ENCODE peak calls at places on chromosomes 12 and 14, in seven cellular contexts. F is WERI-Rb-1; U is transverse colon; J is stomach; H is cardiac muscle cell; K is GM23248; D is CD8-positive, alpha-beta T cell. Z is an unnamed sample.
A peak's percentile ranks its signal among the peaks of the same experiment; 100 is the strongest.

GRCh38 chr12:1915082-1915968 is 3.1 kb downstream of the CACNA2D4 start:
- DNase-seq in F (no peak), U (no peak), J (peak; percentile 17), H (no peak), K (no peak), D (peak; percentile 40), Z (no peak)

GRCh38 chr14:51367600-51367931 is 127.5 kb downstream of the TMX1 start:
- DNase-seq in F (no peak), U (no peak), J (no peak), H (no peak), K (peak; percentile 62), D (no peak), Z (no peak)

GRCh38 chr12:61894168-61894567 is 366.0 kb upstream of the USP15 start:
- DNase-seq in F (no peak), U (no peak), J (no peak), H (no peak), K (no peak), D (no peak), Z (no peak)

GRCh38 chr12:22082190-22082701 is 36.2 kb downstream of the CMAS start:
- DNase-seq in F (no peak), U (no peak), J (no peak), H (no peak), K (no peak), D (no peak), Z (no peak)

GRCh38 chr14:97218713-97219355 is 421.7 kb downstream of the VRK1 start:
- DNase-seq in F (no peak), U (no peak), J (no peak), H (peak; percentile 59), K (peak; percentile 12), D (peak; percentile 38), Z (peak; percentile 26)

GRCh38 chr12:112513496-112513895 is 94.7 kb downstream of the PTPN11 start:
- DNase-seq in F (no peak), U (no peak), J (no peak), H (no peak), K (no peak), D (no peak), Z (no peak)

GRCh38 chr12:91189526-91189925 is 6.9 kb upstream of the DCN start:
- DNase-seq in F (no peak), U (no peak), J (no peak), H (no peak), K (peak; percentile 70), D (no peak), Z (no peak)

GRCh38 chr12:39127401-39127800 is 222.0 kb upstream of the CPNE8 start:
- DNase-seq in F (no peak), U (peak; percentile 15), J (no peak), H (no peak), K (peak; percentile 36), D (no peak), Z (peak; percentile 67)

GRCh38 chr12:118655588-118655987 is 279.2 kb downstream of the SUDS3 start:
- DNase-seq in F (no peak), U (no peak), J (no peak), H (no peak), K (no peak), D (no peak), Z (no peak)

GRCh38 chr14:75450381-75451276 is 22.8 kb downstream of the JDP2 start:
- DNase-seq in F (no peak), U (peak; percentile 78), J (peak; percentile 90), H (no peak), K (peak; percentile 56), D (no peak), Z (peak; percentile 49)

GRCh38 chr14:61503167-61503801 is 181.9 kb downstream of the PRKCH start:
- DNase-seq in F (no peak), U (no peak), J (no peak), H (no peak), K (no peak), D (peak; percentile 66), Z (no peak)

GRCh38 chr12:110071967-110072366 is 23.6 kb upstream of the C12orf76 start:
- DNase-seq in F (no peak), U (no peak), J (no peak), H (no peak), K (no peak), D (no peak), Z (no peak)

GRCh38 chr12:110075880-110076279 is 27.6 kb upstream of the C12orf76 start:
- DNase-seq in F (no peak), U (no peak), J (no peak), H (no peak), K (no peak), D (no peak), Z (no peak)

GRCh38 chr12:110071504-110071903 is 23.2 kb upstream of the C12orf76 start:
- DNase-seq in F (no peak), U (no peak), J (no peak), H (no peak), K (no peak), D (no peak), Z (no peak)

GRCh38 chr12:110073049-110073831 is 24.9 kb upstream of the C12orf76 start:
- DNase-seq in F (no peak), U (peak; percentile 33), J (no peak), H (no peak), K (peak; percentile 55), D (peak; percentile 28), Z (peak; percentile 78)

DNA sequence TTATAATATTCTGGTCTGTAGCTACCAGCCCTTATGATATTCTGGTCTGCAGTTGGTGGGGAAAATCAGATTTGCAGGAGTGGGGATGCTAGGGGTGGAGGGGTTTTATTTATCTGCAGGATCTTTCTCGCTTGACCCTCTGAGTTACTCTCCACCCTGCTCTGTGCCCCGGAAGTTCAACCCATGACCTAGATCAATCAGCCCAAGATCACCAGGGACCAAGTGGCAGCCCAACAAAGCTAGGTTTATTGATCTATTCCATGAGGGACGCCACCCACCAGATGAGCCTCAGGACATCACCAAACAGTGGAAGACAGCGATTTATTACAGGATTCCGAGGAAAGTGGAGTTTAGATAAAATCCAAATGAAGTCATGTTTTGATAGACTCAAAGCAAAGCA is 25.8 kb upstream of the C12orf76 start:
- DNase-seq in F (no peak), U (no peak), J (no peak), H (no peak), K (no peak), D (no peak), Z (no peak)
- H3K4me3 ChIP-seq in F (no peak overlapping the region), U (no peak overlapping the region), J (no peak overlapping the region), H (no peak overlapping the region), K (peak overlapping the region; percentile 83), D (no peak overlapping the region), Z (no peak overlapping the region)

DNA sequence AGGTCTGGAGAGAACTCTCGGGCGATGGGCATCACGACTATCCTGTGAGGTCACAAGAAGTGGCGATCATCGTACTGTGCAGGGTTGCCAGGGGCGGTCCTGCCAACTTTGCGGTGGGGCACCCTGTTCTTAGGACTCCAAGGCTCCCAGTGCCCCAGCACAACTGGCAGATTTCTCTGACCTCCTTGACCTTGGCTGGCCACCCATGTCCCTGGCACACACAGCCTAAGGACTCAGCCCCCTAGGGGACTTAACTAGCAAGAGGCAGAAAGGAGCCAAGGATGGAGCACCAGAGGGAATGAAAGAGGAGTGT is 13.6 kb downstream of the SLC48A1 start:
- DNase-seq in F (no peak), U (no peak), J (no peak), H (no peak), K (no peak), D (no peak), Z (no peak)
- H3K36me3 ChIP-seq in F (peaks cover 47% of the 10 kb centered on the region), U (no peaks in the 10 kb centered on the region), J (peaks cover 85% of the 10 kb centered on the region), H (peaks cover 50% of the 10 kb centered on the region), K (peaks cover 77% of the 10 kb centered on the region), D (peaks cover 66% of the 10 kb centered on the region), Z (peaks cover 66% of the 10 kb centered on the region)

GRCh38 chr14:106491851-106492250 is 965.5 kb downstream of the TMEM121 start:
- DNase-seq in F (peak; percentile 39), U (peak; percentile 25), J (no peak), H (no peak), K (peak; percentile 0), D (no peak), Z (peak; percentile 21)
- H3K9me3 ChIP-seq in F (no peaks in the 10 kb centered on the region), U (no peaks in the 10 kb centered on the region), J (no peaks in the 10 kb centered on the region), H (no peaks in the 10 kb centered on the region), K (no peaks in the 10 kb centered on the region), D (no peaks in the 10 kb centered on the region), Z (no peaks in the 10 kb centered on the region)

DNA sequence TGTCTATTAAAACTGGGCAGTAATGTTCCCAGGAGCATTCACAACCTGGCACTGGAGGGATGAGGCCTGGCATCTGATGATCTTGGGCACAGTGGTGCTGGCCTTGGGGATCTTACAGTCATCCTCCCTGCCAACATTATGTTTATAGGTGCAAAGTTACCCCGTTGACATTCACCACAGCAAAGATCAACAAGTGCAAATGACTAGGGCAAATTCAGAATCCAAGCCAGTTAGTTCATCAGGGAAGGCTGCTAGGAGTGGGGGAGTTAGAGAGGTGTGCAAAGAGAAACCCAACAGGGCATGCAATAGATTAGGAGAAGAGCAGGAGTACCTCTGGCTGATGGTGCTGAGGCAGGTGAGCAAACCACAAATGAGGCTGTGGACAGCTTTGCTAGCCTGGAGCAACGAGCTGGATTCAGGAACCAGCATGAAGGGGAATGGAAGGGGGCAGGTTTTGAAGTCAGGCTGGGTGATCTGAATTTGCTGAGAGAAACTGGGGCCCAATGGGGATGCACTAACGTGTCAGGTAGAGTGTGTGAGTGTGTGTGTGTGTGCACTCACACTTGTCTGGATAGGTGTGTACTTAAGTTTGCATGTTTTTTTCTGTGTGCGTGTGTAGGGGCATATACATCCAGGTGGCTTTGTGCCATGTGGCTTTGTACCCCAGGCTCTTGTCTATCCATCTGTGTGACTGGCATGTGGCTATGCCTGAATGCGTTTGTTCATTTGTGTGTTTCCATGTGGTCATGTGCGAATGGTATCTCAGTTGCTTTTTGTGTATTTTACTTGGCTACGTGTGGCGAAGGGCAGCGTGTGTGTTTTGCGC is 1.6 kb downstream of the CISTR start:
- DNase-seq in F (no peak), U (no peak), J (no peak), H (no peak), K (no peak), D (no peak), Z (no peak)
- H3K4me3 ChIP-seq in F (peak overlapping the region; percentile 38), U (no peak overlapping the region), J (peak overlapping the region; percentile 61), H (no peak overlapping the region), K (no peak overlapping the region), D (peak overlapping the region; percentile 59), Z (no peak overlapping the region)

DNA sequence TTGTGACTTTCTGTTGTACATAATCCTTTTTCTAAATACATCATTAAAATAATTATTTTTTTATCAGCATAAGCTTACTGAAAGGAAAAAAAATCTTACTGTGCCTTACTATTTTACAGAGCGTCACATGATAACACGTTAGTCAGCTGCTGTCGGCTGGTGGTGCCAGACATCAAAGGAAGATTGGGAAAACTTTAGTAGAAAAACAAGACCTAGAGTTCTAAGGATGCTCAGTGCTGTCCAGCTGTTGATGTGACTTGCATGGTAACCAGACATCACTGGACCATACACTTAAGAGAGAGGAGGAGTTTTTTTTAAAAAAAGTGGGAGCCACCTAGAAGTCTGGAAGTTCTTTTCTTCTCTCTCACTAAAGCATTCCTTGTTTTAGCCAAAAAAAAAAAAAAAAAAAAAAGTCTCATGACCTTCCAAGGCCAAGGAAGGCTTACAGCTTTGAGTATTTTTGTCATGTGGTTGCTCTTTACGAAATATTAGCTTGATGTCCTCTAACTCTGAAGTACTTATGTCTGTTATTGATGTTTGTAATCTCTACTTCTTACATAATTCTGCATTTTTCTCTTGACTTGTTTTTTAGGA is 4.5 kb downstream of the RASSF8 start:
- DNase-seq in F (no peak), U (no peak), J (no peak), H (no peak), K (peak; percentile 65), D (no peak), Z (no peak)
- H3K36me3 ChIP-seq in F (no peaks in the 10 kb centered on the region), U (no peaks in the 10 kb centered on the region), J (no peaks in the 10 kb centered on the region), H (no peaks in the 10 kb centered on the region), K (no peaks in the 10 kb centered on the region), D (no peaks in the 10 kb centered on the region), Z (no peaks in the 10 kb centered on the region)

DNA sequence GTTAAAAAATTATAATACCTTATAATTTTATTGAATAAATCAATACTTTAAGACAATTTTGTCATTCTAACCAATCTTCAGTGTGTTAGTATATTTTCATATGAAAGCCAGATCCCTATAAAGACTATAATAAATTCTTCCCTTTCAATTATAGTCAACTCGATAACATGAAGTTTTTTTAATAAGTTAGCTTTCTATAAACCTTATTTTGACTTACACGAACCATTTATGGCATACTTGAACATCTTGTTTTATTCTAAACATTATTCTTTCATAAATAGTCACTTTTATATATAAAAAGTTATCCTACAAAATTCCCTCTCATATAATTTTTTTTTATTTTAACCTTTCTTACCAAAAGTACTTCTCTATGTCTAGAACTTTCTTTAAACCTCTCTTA is 1002.3 kb downstream of the TMEM121 start:
- DNase-seq in F (no peak), U (no peak), J (no peak), H (no peak), K (no peak), D (no peak), Z (no peak)
- H3K9me3 ChIP-seq in F (no peaks in the 10 kb centered on the region), U (no peaks in the 10 kb centered on the region), J (no peaks in the 10 kb centered on the region), H (no peaks in the 10 kb centered on the region), K (peaks cover 4% of the 10 kb centered on the region), D (no peaks in the 10 kb centered on the region), Z (no peaks in the 10 kb centered on the region)